ENCODE peak calls at places on chromosomes 2 and 18, in ten cellular contexts. H, M, J, U, I, F, O, C, Y and P are unnamed samples.

GRCh38 chr2:86000131-86000937 is 105.4 kb downstream of the POLR1A start:
- DNase-seq in J (no peak), O (peak), M (peak), I (no peak), U (no peak), C (no peak), H (no peak), F (no peak), Y (no peak), P (no peak)

GRCh38 chr2:118221952-118222594 is 133.8 kb downstream of the INSIG2 start:
- DNase-seq in H (peak), Y (peak), F (no peak), J (peak), O (peak), C (no peak), M (no peak), I (peak), U (peak), P (no peak)

GRCh38 chr2:95041060-95041823 is 15.7 kb downstream of the MAL start:
- DNase-seq in I (no peak), C (no peak), U (no peak), M (no peak), J (no peak), Y (no peak), H (no peak), F (no peak), O (no peak), P (peak)

GRCh38 chr18:44733069-44733753 is 52.5 kb downstream of the SETBP1 start:
- DNase-seq in J (peak), F (no peak), Y (no peak), I (no peak), C (no peak), M (no peak), H (no peak), O (peak), U (peak), P (no peak)

GRCh38 chr2:174985624-174986023 is 19.6 kb downstream of the CHN1 start:
- DNase-seq in J (no peak), H (no peak), C (no peak), F (no peak), I (no peak), Y (peak), U (no peak), O (no peak), M (no peak), P (no peak)

GRCh38 chr2:145753209-145753608 is 1233.3 kb upstream of the ZEB2 start:
- DNase-seq in C (no peak), M (no peak), F (no peak), U (no peak), H (no peak), O (no peak), I (no peak), Y (no peak), J (no peak), P (no peak)

GRCh38 chr18:47871288-47871687 is 59.2 kb downstream of the SMAD2 start:
- DNase-seq in C (no peak), O (no peak), M (no peak), H (no peak), I (no peak), Y (peak), J (no peak), F (no peak), U (no peak), P (no peak)

GRCh38 chr2:26469092-26469710 is 8.7 kb downstream of the OTOF start:
- DNase-seq in U (no peak), H (peak), M (no peak), I (peak), F (no peak), Y (peak), J (peak), C (no peak), O (peak), P (no peak)

GRCh38 chr2:65071499-65072180 is 15.4 kb downstream of the CEP68 start:
- DNase-seq in O (no peak), C (peak), I (peak), M (no peak), Y (no peak), F (no peak), J (peak), U (no peak), H (no peak), P (peak)

GRCh38 chr2:54665436-54665856 is 58.0 kb upstream of the EML6 start:
- DNase-seq in O (peak), C (peak), U (peak), I (peak), Y (peak), M (no peak), J (peak), F (no peak), H (peak), P (no peak)

GRCh38 chr2:14752294-14752693 is 119.8 kb downstream of the LRATD1 start:
- DNase-seq in O (no peak), Y (no peak), J (no peak), M (no peak), C (no peak), I (no peak), F (peak), H (no peak), U (no peak), P (no peak)

GRCh38 chr2:163348843-163349395 is 386.9 kb downstream of the FIGN start:
- DNase-seq in I (no peak), Y (peak), M (no peak), C (no peak), J (peak), F (no peak), O (no peak), H (no peak), U (peak), P (no peak)

GRCh38 chr2:105344704-105345345 is 7.5 kb downstream of the C2orf49 start:
- DNase-seq in I (no peak), U (peak), F (no peak), Y (peak), O (no peak), H (no peak), C (no peak), J (peak), M (no peak), P (no peak)

GRCh38 chr2:29166640-29167039 is 51.4 kb downstream of the CLIP4 start:
- DNase-seq in M (no peak), F (no peak), O (no peak), I (no peak), Y (no peak), J (no peak), U (no peak), C (no peak), H (no peak), P (no peak)

GRCh38 chr2:99881901-99882591 is 260.3 kb downstream of the AFF3 start:
- DNase-seq in I (no peak), M (no peak), Y (no peak), U (no peak), H (no peak), J (peak), F (no peak), O (no peak), C (no peak), P (no peak)

GRCh38 chr2:28359222-28360065 is 33.2 kb upstream of the FOSL2 start:
- DNase-seq in Y (peak), F (no peak), I (no peak), J (no peak), U (no peak), O (peak), H (peak), M (no peak), C (no peak), P (no peak)

GRCh38 chr2:234873828-234874173 is 78.0 kb upstream of the SH3BP4 start:
- DNase-seq in Y (no peak), F (no peak), H (no peak), I (no peak), U (no peak), M (no peak), O (no peak), C (no peak), J (peak), P (peak)

GRCh38 chr2:74418312-74418711 is 3.1 kb downstream of the C2orf81 start:
- DNase-seq in F (no peak), H (no peak), M (no peak), O (no peak), C (no peak), J (no peak), Y (no peak), U (no peak), I (no peak), P (no peak)

DNA sequence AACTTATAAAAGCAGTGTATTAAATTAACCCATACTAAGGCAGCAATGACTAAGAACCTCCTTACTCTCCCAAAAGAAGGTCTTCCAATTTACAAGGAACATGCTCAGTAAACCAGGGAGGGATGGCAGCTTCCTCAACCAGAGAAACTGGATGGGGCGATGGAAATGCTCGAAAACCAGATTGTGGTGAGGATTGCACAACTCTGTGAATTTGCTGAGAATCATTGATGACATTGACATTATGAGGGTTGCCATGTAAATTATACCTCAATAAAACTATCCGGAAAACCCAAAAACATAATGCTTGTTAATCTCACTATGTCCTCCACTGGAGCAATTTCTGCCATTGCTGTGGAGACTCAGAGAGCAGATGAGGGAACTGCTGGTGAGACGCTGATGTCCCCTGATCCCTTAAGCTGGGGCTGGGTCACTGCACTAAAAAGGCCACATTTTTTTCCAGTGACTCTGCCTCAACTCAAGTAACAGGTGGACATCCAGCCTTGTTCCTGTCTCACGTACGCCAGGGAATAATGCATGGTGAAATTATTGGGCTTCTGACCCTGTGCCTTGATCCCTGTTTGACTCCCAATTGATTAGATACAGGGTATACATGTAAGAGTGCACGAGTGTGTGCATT is 288.3 kb downstream of the CYP26B1 start:
- DNase-seq in C (no peak), I (no peak), M (peak), H (no peak), U (no peak), F (no peak), Y (no peak), O (no peak), J (no peak), P (no peak)
- TF ChIP-seq EP300 in C (no peak), I (no peak), M (no peak), H (no peak), U (no peak), F (no peak), Y (no peak), O (no peak), J (no peak), P (no peak)

GRCh38 chr18:63832470-63832869 is 55.0 kb upstream of the SERPINB2 start:
- DNase-seq in M (no peak), J (no peak), Y (no peak), I (no peak), F (no peak), C (no peak), U (no peak), O (no peak), H (no peak), P (no peak)

GRCh38 chr18:63829886-63830285 is 54.7 kb downstream of the SERPINB7 start:
- DNase-seq in I (no peak), J (no peak), M (no peak), Y (no peak), F (no peak), U (no peak), O (no peak), C (no peak), H (no peak), P (no peak)

GRCh38 chr18:63834471-63835113 is 52.9 kb upstream of the SERPINB2 start:
- DNase-seq in H (no peak), O (no peak), I (no peak), J (no peak), M (no peak), F (no peak), U (no peak), Y (no peak), C (no peak), P (no peak)

GRCh38 chr18:63828120-63828519 is 52.9 kb downstream of the SERPINB7 start:
- DNase-seq in C (no peak), I (no peak), U (no peak), Y (no peak), J (no peak), F (no peak), O (no peak), M (no peak), H (no peak), P (no peak)

DNA sequence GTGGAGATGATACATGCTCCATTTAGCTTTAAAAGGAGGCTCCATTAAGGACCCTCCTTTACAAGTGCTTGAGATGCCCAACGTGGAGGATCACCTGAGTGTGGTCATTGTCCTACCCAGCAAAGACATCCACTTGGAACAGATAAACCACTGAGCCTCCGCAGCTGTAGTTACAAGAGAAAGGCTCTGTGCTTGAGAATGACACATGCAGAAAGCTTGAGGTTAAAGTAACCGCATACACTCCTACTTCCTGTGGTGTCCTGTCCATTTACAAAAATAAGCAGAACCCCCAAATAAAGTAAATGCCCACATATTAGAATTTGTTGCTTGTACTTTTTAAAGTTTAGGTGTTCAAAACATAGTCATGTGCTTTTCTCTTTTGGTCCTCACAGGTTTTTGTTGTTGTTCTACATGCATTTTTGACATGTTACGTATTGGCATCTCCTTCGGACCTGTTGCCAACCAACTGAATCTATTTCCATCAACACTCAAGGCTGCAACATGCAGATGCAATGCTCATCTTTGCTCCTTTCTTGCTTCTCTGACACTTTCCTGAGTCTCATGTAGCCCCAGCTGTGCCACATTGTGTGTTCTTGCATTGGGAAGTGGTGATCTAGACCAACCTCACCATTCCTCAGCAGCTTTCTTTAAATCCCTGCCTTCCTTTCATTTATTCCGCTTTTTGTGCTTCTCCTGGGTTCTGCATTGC is 56.0 kb downstream of the SERPINB7 start:
- DNase-seq in J (no peak), U (no peak), M (no peak), C (no peak), Y (no peak), F (no peak), O (no peak), H (no peak), I (no peak), P (no peak)
- TF ChIP-seq EP300 in J (no peak), U (no peak), M (no peak), C (no peak), Y (no peak), F (no peak), O (no peak), H (no peak), I (no peak), P (no peak)

GRCh38 chr2:233275223-233275622 is 23.8 kb downstream of the ATG16L1 start:
- DNase-seq in F (no peak), U (no peak), O (no peak), C (no peak), Y (no peak), M (no peak), I (no peak), H (no peak), J (no peak), P (no peak)
- TF ChIP-seq EP300 in F (no peak), U (no peak), O (no peak), C (no peak), Y (no peak), M (no peak), I (no peak), H (no peak), J (no peak), P (no peak)

GRCh38 chr18:43590182-43590903 is 313.1 kb upstream of the SYT4 start:
- DNase-seq in M (no peak), J (peak), Y (no peak), F (no peak), H (peak), C (no peak), I (no peak), O (no peak), U (no peak), P (no peak)
- TF ChIP-seq EP300 in M (no peak), J (no peak), Y (no peak), F (no peak), H (no peak), C (no peak), I (no peak), O (no peak), U (no peak), P (no peak)

GRCh38 chr18:79393626-79394401 is 1.9 kb upstream of the NFATC1 start:
- DNase-seq in O (peak), Y (peak), M (peak), J (peak), H (peak), I (peak), U (peak), C (peak), F (no peak), P (peak)
- TF ChIP-seq EP300 in O (no peak), Y (no peak), M (no peak), J (no peak), H (no peak), I (no peak), U (no peak), C (no peak), F (no peak), P (peak)

GRCh38 chr2:226187126-226187525 is 612.5 kb downstream of the IRS1 start:
- DNase-seq in J (no peak), C (no peak), H (no peak), U (no peak), F (no peak), Y (no peak), I (no peak), M (no peak), O (no peak), P (no peak)

GRCh38 chr2:226184940-226185575 is 614.6 kb downstream of the IRS1 start:
- DNase-seq in J (peak), H (no peak), U (no peak), I (no peak), Y (no peak), M (no peak), F (no peak), C (no peak), O (no peak), P (no peak)

GRCh38 chr2:226184540-226184939 is 615.1 kb downstream of the IRS1 start:
- DNase-seq in H (no peak), C (no peak), O (no peak), U (no peak), F (no peak), I (no peak), J (no peak), Y (no peak), M (no peak), P (no peak)

GRCh38 chr2:226187601-226188000 is 612.0 kb downstream of the IRS1 start:
- DNase-seq in Y (no peak), U (no peak), M (no peak), I (no peak), F (no peak), J (no peak), C (no peak), H (no peak), O (no peak), P (no peak)

GRCh38 chr2:226185613-226186211 is 613.9 kb downstream of the IRS1 start:
- DNase-seq in M (no peak), I (no peak), O (no peak), C (no peak), Y (no peak), J (peak), H (no peak), U (no peak), F (no peak), P (no peak)
- TF ChIP-seq EP300 in M (no peak), I (no peak), O (no peak), C (no peak), Y (no peak), J (peak), H (no peak), U (no peak), F (no peak), P (peak)

GRCh38 chr18:36132756-36133155 is 3.1 kb downstream of the ELP2 start:
- DNase-seq in J (no peak), U (no peak), I (no peak), H (no peak), Y (no peak), O (no peak), M (no peak), F (no peak), C (no peak), P (no peak)
- TF ChIP-seq EP300 in J (no peak), U (no peak), I (no peak), H (no peak), Y (no peak), O (no peak), M (no peak), F (no peak), C (no peak), P (no peak)

DNA sequence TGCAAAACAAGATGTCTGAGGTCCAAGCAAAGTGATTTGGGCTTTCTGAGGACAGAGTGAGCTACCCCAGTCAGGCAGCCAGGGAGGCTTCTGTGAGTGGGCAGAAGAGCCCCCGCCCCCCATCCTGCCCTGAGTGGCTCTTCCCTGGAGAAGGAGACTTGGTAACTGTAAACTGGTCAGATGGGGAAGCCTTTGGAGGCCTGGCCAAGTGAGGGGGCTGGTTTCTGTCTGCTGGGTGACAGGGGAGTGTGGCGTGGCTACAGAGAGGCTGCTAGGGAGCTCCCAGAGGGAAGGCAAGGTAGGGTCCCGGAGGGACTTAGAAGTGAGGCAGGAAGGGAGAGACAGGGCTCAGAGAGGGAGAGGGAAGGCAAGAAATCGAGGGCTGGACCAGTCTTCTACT is 181.4 kb upstream of the HAAO start:
- DNase-seq in F (no peak), C (no peak), H (no peak), M (no peak), I (no peak), Y (no peak), J (no peak), U (no peak), O (no peak), P (peak)
- TF ChIP-seq EP300 in F (no peak), C (no peak), H (no peak), M (no peak), I (no peak), Y (no peak), J (no peak), U (no peak), O (no peak), P (no peak)

GRCh38 chr2:127582863-127583861 is 47.7 kb downstream of the MYO7B start:
- DNase-seq in H (peak), I (peak), F (no peak), O (no peak), J (no peak), Y (no peak), C (no peak), U (no peak), M (peak), P (no peak)
- TF ChIP-seq EP300 in H (no peak), I (no peak), F (no peak), O (no peak), J (no peak), Y (no peak), C (no peak), U (no peak), M (no peak), P (no peak)